ENCODE peak calls at places on chromosomes 2 and 18, in four cellular contexts. One of them, this sample, is unnamed.

GRCh38 chr2:170106441-170106840 is 71.5 kb upstream of the MYO3B start:
- ATAC-seq in CD8-positive, alpha-beta T cell: no peak
- ATAC-seq in left cardiac atrium: no peak
- ATAC-seq in effector memory CD8-positive, alpha-beta T cell: no peak
- ATAC-seq in this sample: no peak

GRCh38 chr2:65397122-65397521 is 35.3 kb downstream of the SPRED2 start:
- ATAC-seq in CD8-positive, alpha-beta T cell: no peak
- ATAC-seq in left cardiac atrium: no peak
- ATAC-seq in effector memory CD8-positive, alpha-beta T cell: no peak
- ATAC-seq in this sample: no peak

GRCh38 chr2:202752071-202752470 is 117.3 kb downstream of the FAM117B start:
- ATAC-seq in CD8-positive, alpha-beta T cell: peak; percentile 51
- ATAC-seq in left cardiac atrium: no peak
- ATAC-seq in effector memory CD8-positive, alpha-beta T cell: no peak
- ATAC-seq in this sample: no peak

GRCh38 chr18:37930640-37931039 is 365.0 kb upstream of the CELF4 start:
- ATAC-seq in CD8-positive, alpha-beta T cell: no peak
- ATAC-seq in left cardiac atrium: no peak
- ATAC-seq in effector memory CD8-positive, alpha-beta T cell: no peak
- ATAC-seq in this sample: no peak

GRCh38 chr2:79832540-79833234 is 319.8 kb downstream of the CTNNA2 start:
- ATAC-seq in CD8-positive, alpha-beta T cell: no peak
- ATAC-seq in effector memory CD8-positive, alpha-beta T cell: no peak
- ATAC-seq in left cardiac atrium: no peak
- ATAC-seq in this sample: no peak

GRCh38 chr2:109405833-109406232 is 207.9 kb downstream of the SEPTIN10 start:
- ATAC-seq in effector memory CD8-positive, alpha-beta T cell: no peak
- ATAC-seq in left cardiac atrium: no peak
- ATAC-seq in CD8-positive, alpha-beta T cell: no peak
- ATAC-seq in this sample: no peak

GRCh38 chr2:231241755-231242507 is 43.5 kb downstream of the ARMC9 start:
- ATAC-seq in effector memory CD8-positive, alpha-beta T cell: no peak
- ATAC-seq in left cardiac atrium: no peak
- ATAC-seq in CD8-positive, alpha-beta T cell: no peak
- ATAC-seq in this sample: peak; percentile 54

GRCh38 chr2:42368817-42369550 is 8.0 kb upstream of the COX7A2L start:
- ATAC-seq in left cardiac atrium: no peak
- ATAC-seq in CD8-positive, alpha-beta T cell: no peak
- ATAC-seq in effector memory CD8-positive, alpha-beta T cell: no peak
- ATAC-seq in this sample: no peak

GRCh38 chr2:8252997-8253694 is 428.7 kb upstream of the ID2 start:
- ATAC-seq in left cardiac atrium: no peak
- ATAC-seq in CD8-positive, alpha-beta T cell: no peak
- ATAC-seq in effector memory CD8-positive, alpha-beta T cell: no peak
- ATAC-seq in this sample: no peak

GRCh38 chr18:62452280-62452824 is 70.5 kb upstream of the ZCCHC2 start:
- ATAC-seq in CD8-positive, alpha-beta T cell: no peak
- ATAC-seq in effector memory CD8-positive, alpha-beta T cell: no peak
- ATAC-seq in left cardiac atrium: peak; percentile 17
- ATAC-seq in this sample: no peak

GRCh38 chr2:12036640-12036983 is 290.2 kb downstream of the LPIN1 start:
- ATAC-seq in CD8-positive, alpha-beta T cell: peak; percentile 38
- ATAC-seq in effector memory CD8-positive, alpha-beta T cell: peak; percentile 57
- ATAC-seq in left cardiac atrium: no peak
- ATAC-seq in this sample: no peak

GRCh38 chr2:189952536-189953109 is 109.9 kb downstream of the MSTN start:
- ATAC-seq in effector memory CD8-positive, alpha-beta T cell: no peak
- ATAC-seq in CD8-positive, alpha-beta T cell: no peak
- ATAC-seq in left cardiac atrium: no peak
- ATAC-seq in this sample: no peak

GRCh38 chr2:73984922-73985317 is 210 bp downstream of the TET3 start:
- ATAC-seq in CD8-positive, alpha-beta T cell: peak; percentile 24
- ATAC-seq in effector memory CD8-positive, alpha-beta T cell: peak; percentile 42
- ATAC-seq in left cardiac atrium: no peak
- ATAC-seq in this sample: peak; percentile 44